ENCODE peak calls at places on chromosomes 1 and 21, in six cellular contexts. A, O, U, E, I and P are unnamed samples.

GRCh38 chr1:64186138-64186897 is 17.1 kb upstream of the UBE2U start:
- DNase-seq in A (no peak), U (no peak), E (no peak), I (no peak), O (no peak), P (no peak)

GRCh38 chr1:176203735-176204134 is 3.4 kb downstream of the COP1 start:
- DNase-seq in U (no peak), A (no peak), E (no peak), O (no peak), I (no peak), P (no peak)

GRCh38 chr1:29709711-29710169 is 473.4 kb downstream of the PTPRU start:
- DNase-seq in O (no peak), E (no peak), U (no peak), I (no peak), A (no peak), P (no peak)

GRCh38 chr1:238568707-238569106 is 678.0 kb upstream of the ZP4 start:
- DNase-seq in O (no peak), E (no peak), I (no peak), A (no peak), U (no peak), P (no peak)

GRCh38 chr1:24793762-24794161 is 48.5 kb downstream of the CLIC4 start:
- DNase-seq in I (no peak), U (no peak), E (no peak), A (no peak), O (no peak), P (no peak)

GRCh38 chr1:26945728-26946127 is 14.5 kb downstream of the KDF1 start:
- DNase-seq in U (no peak), I (no peak), A (no peak), E (no peak), O (no peak), P (no peak)

GRCh38 chr1:238438296-238439275 is 547.9 kb upstream of the ZP4 start:
- DNase-seq in O (no peak), U (no peak), I (no peak), E (no peak), A (no peak), P (no peak)

GRCh38 chr1:63042278-63042677 is 258.3 kb downstream of the ATG4C start:
- DNase-seq in I (no peak), O (no peak), E (no peak), A (no peak), U (no peak), P (no peak)

GRCh38 chr1:19423130-19423529 is 62.2 kb downstream of the CAPZB start:
- DNase-seq in I (no peak), A (no peak), E (no peak), O (no peak), U (no peak), P (no peak)

GRCh38 chr1:15951341-15952153 is 24.4 kb downstream of the ZBTB17 start:
- DNase-seq in O (no peak), E (no peak), I (no peak), U (peak; percentile 57), A (peak; percentile 70), P (no peak)

GRCh38 chr1:87034351-87034750 is 119.9 kb downstream of the HS2ST1 start:
- DNase-seq in I (no peak), O (no peak), E (no peak), U (no peak), A (no peak), P (no peak)

GRCh38 chr1:94039871-94040569 is 80.9 kb downstream of the ABCA4 start:
- DNase-seq in U (no peak), E (no peak), O (peak; percentile 59), A (no peak), I (no peak), P (no peak)

GRCh38 chr21:14270631-14271030 is 54.7 kb downstream of the RBM11 start:
- DNase-seq in E (no peak), A (peak; percentile 10), U (no peak), O (no peak), I (no peak), P (no peak)

GRCh38 chr1:159444507-159444906 is 5.0 kb downstream of the OR10J1 start:
- DNase-seq in I (no peak), O (no peak), A (no peak), U (no peak), E (no peak), P (no peak)

GRCh38 chr1:231969078-231969477 is 342.5 kb downstream of the DISC1 start:
- DNase-seq in U (no peak), O (no peak), A (no peak), E (no peak), I (no peak), P (no peak)

GRCh38 chr1:243543501-243543900 is 287.7 kb downstream of the SDCCAG8 start:
- DNase-seq in A (no peak), U (no peak), E (no peak), I (no peak), O (no peak), P (no peak)

GRCh38 chr1:32321712-32322291 is 14.2 kb downstream of the MARCKSL1 start:
- DNase-seq in I (no peak), E (peak; percentile 86), U (no peak), A (no peak), O (no peak), P (no peak)

GRCh38 chr1:224534731-224535130 is 81.4 kb upstream of the CNIH3 start:
- DNase-seq in I (no peak), E (no peak), U (no peak), A (no peak), O (no peak), P (no peak)

GRCh38 chr1:47444578-47445465 is 7.0 kb downstream of the FOXD2 start:
- DNase-seq in I (no peak), O (peak; percentile 55), U (peak; percentile 77), A (no peak), E (no peak), P (no peak)

GRCh38 chr1:235307158-235308124 is 20.5 kb downstream of the ARID4B start:
- DNase-seq in U (no peak), I (no peak), O (no peak), E (no peak), A (no peak), P (no peak)

GRCh38 chr1:234368320-234369032 is 4.8 kb upstream of the COA6 start:
- DNase-seq in O (no peak), A (no peak), I (no peak), U (no peak), E (no peak), P (no peak)

GRCh38 chr1:236774926-236775325 is 20.2 kb upstream of the MTR start:
- DNase-seq in A (no peak), I (no peak), O (peak; percentile 27), U (no peak), E (peak; percentile 24), P (peak; percentile 10)

GRCh38 chr21:41706263-41706639 is 60.6 kb downstream of the RIPK4 start:
- DNase-seq in I (no peak), O (no peak), U (no peak), E (no peak), A (no peak), P (no peak)

GRCh38 chr1:157367091-157367739 is 185.1 kb downstream of the FCRL5 start:
- DNase-seq in I (no peak), A (peak; percentile 29), U (no peak), E (no peak), O (no peak), P (no peak)

GRCh38 chr1:12296623-12297022 is 66.8 kb downstream of the VPS13D start:
- DNase-seq in U (no peak), A (no peak), E (no peak), I (peak; percentile 34), O (no peak), P (no peak)

GRCh38 chr1:167094690-167095089 is 815 bp downstream of the STYXL2 start:
- DNase-seq in O (no peak), A (no peak), E (no peak), U (no peak), I (no peak), P (no peak)

GRCh38 chr1:218431476-218431875 is 86.3 kb downstream of the TGFB2 start:
- DNase-seq in I (no peak), O (no peak), A (no peak), U (no peak), E (no peak), P (no peak)

GRCh38 chr1:240237305-240237721 is 145.6 kb downstream of the FMN2 start:
- DNase-seq in U (no peak), E (no peak), O (peak; percentile 59), A (no peak), I (no peak), P (no peak)

DNA sequence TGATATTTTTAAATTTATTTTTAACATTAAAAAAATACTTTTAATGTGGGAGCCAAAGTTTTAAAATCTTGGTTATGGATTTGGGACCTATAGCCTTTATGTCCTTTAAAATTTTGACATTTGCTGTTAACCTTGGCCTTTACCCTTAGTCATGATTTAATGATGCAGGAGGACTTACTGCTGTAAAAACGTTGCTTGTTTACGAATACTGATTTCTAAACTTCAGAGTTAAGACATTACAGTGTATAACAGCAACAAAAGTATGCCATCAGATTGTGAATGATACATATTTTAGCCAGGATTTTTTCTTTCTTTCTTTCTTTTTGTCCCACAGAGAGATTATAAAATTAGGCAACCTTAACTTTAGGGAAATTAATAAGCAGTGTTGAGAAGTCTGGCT is 8.9 kb downstream of the RBM15 start:
- DNase-seq in E (no peak), A (no peak), O (no peak), U (no peak), I (no peak), P (no peak)
- H4K20me1 ChIP-seq in E (peaks cover 32% of the 10 kb centered on the region), A (peaks cover 69% of the 10 kb centered on the region), O (peaks cover 65% of the 10 kb centered on the region), U (peaks cover 24% of the 10 kb centered on the region), I (no peaks in the 10 kb centered on the region), P (peaks cover 60% of the 10 kb centered on the region)

DNA sequence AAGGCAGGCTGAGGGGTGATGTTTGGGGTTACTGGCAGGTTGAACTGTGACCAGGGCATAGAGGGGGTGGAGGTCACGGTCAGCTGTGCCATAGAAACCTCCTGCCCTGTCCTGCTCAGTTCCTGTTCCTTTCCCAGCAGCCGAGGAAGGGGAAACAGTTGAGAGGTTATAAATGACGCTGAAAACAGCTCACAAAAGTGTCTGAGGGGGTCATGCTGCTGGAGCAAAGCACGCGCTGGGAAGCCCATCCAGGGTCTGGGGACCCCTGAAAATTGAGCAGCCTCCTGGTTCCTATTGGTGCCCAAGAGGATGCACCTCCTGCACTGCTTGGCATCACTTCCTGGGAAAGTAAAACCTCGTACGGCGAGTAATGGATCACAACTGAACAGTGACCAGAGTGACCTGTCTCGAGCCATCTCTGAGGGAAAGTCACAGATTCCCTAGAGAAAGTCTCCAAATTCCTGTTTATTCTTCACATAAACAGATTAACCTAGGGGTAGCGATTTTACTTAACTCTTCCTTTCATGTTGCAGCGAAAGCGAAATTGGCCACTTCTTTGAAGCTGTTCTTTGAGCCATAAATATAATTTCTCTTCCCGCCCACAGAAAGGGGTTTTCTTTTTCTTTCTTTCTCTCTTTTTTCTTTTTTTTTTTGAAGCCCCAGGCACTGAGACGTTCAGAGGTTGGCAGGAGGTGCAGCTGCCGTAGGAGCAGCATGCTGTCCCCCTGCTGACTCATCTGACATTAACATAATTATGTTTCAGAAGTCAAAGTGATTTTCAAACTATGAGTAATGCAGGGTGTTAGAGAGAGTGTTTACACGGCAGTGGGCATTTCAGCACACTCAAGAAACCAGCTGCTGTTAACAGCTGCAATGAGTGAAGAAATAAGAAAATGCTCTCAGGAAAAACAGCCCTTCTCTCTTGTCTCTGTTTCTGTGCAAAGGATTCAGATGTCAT is 41.8 kb upstream of the ATF3 start:
- DNase-seq in A (peak; percentile 32), U (no peak), E (peak; percentile 14), I (peak; percentile 92), O (peak; percentile 71), P (peak; percentile 45)
- TF ChIP-seq SIN3A in A (no peak), U (no peak), E (no peak), I (peak; percentile 77), O (no peak), P (peak; percentile 83)

GRCh38 chr1:1259540-1259939 is 13.0 kb upstream of the C1QTNF12 start:
- DNase-seq in A (no peak), I (no peak), E (no peak), U (no peak), O (no peak), P (no peak)
- H4K20me1 ChIP-seq in A (peaks cover 8% of the 10 kb centered on the region), I (no peaks in the 10 kb centered on the region), E (no peaks in the 10 kb centered on the region), U (peaks cover 13% of the 10 kb centered on the region), O (peaks cover 32% of the 10 kb centered on the region), P (no peaks in the 10 kb centered on the region)

GRCh38 chr1:67190410-67190809 is 24.2 kb downstream of the IL23R start:
- DNase-seq in A (no peak), E (no peak), I (no peak), O (no peak), U (no peak), P (no peak)
- TF ChIP-seq SIN3A in A (no peak), E (no peak), I (no peak), O (no peak), U (no peak), P (no peak)